ENCODE peak calls at places on chromosomes 5 and 9, in eight cellular contexts. P, O, H, F, Y, Q, S and G are unnamed samples.

GRCh38 chr5:28390341-28390740 is 1352.0 kb upstream of the CDH9 start:
- DNase-seq in Q (peak), O (no peak), H (no peak), S (no peak), Y (no peak), F (no peak), P (no peak), G (no peak)

GRCh38 chr9:135700525-135700924 is 1.2 kb upstream of the SOHLH1 start:
- DNase-seq in H (no peak), Y (no peak), Q (no peak), P (no peak), O (no peak), S (no peak), F (no peak), G (no peak)

GRCh38 chr5:126354012-126354856 is 69.0 kb upstream of the GRAMD2B start:
- DNase-seq in O (no peak), S (no peak), H (no peak), Y (no peak), F (no peak), Q (peak), P (no peak), G (no peak)

GRCh38 chr9:129280236-129281231 is 102.5 kb upstream of the IER5L start:
- DNase-seq in Y (no peak), F (peak), Q (no peak), P (no peak), H (no peak), O (no peak), S (no peak), G (no peak)

GRCh38 chr9:72396247-72397091 is 31.5 kb upstream of the ZFAND5 start:
- DNase-seq in P (no peak), H (no peak), F (no peak), O (no peak), Q (peak), Y (no peak), S (no peak), G (no peak)

GRCh38 chr5:168768172-168768571 is 189.0 kb upstream of the PANK3 start:
- DNase-seq in Y (no peak), O (no peak), F (no peak), P (no peak), S (no peak), Q (no peak), H (no peak), G (no peak)

GRCh38 chr5:138900281-138900965 is 25.3 kb upstream of the LRRTM2 start:
- DNase-seq in F (no peak), Q (no peak), P (no peak), H (no peak), O (no peak), Y (no peak), S (no peak), G (no peak)

GRCh38 chr9:121895836-121896544 is 197.1 kb downstream of the TTLL11 start:
- DNase-seq in Q (no peak), H (no peak), F (no peak), O (no peak), P (no peak), S (no peak), Y (peak), G (peak)

GRCh38 chr5:173290477-173291131 is 37.6 kb downstream of the STC2 start:
- DNase-seq in Y (peak), H (no peak), Q (no peak), F (no peak), S (no peak), O (no peak), P (no peak), G (no peak)

GRCh38 chr9:91639054-91639453 is 215.4 kb upstream of the NFIL3 start:
- DNase-seq in P (no peak), H (no peak), Q (no peak), S (no peak), O (no peak), F (no peak), Y (no peak), G (no peak)

GRCh38 chr9:31870276-31870675 is 514.2 kb upstream of the ACO1 start:
- DNase-seq in Q (no peak), P (no peak), F (no peak), O (no peak), Y (no peak), S (no peak), H (no peak), G (no peak)

GRCh38 chr9:98866435-98867108 is 59.1 kb downstream of the GALNT12 start:
- DNase-seq in H (no peak), P (no peak), Q (no peak), Y (no peak), S (no peak), O (no peak), F (no peak), G (no peak)

GRCh38 chr5:111735829-111736228 is 21.2 kb downstream of the NREP start:
- DNase-seq in P (peak), Y (peak), O (no peak), F (no peak), Q (peak), S (peak), H (no peak), G (peak)